ENCODE peak calls at places on chromosomes 6 and 20, in six cellular contexts. C is activated CD8-positive, alpha-beta memory T cell treated with anti-CD3 and anti-CD28 coated beads, Interleukin-2, amount 50 U/mL, for 48 hours; L is activated T-cell treated with anti-CD3 and anti-CD28 coated beads for 1 hour; D is H4; E is NCI-H524; V is GDM1. R is an unnamed sample.

GRCh38 chr20:23528867-23529431 is 38.0 kb downstream of the CST8 start:
- DNase-seq in C (no peak), L (no peak), D (no peak), E (no peak), V (no peak), R (peak; percentile 9)

GRCh38 chr20:53001502-53002301 is 29.5 kb downstream of the TSHZ2 start:
- DNase-seq in C (peak; percentile 54), L (no peak), D (no peak), E (no peak), V (no peak), R (peak; percentile 49)

GRCh38 chr20:49704932-49705336 is 8.7 kb downstream of the B4GALT5 start:
- DNase-seq in C (no peak), L (no peak), D (no peak), E (no peak), V (no peak), R (no peak)

GRCh38 chr20:35181731-35182130 is 9.9 kb downstream of the PROCR start:
- DNase-seq in C (no peak), L (no peak), D (no peak), E (no peak), V (no peak), R (no peak)

GRCh38 chr6:161188547-161189465 is 85.1 kb downstream of the AGPAT4 start:
- DNase-seq in C (no peak), L (no peak), D (no peak), E (no peak), V (no peak), R (no peak)

GRCh38 chr20:57654363-57654997 is 34.3 kb upstream of the ZBP1 start:
- DNase-seq in C (peak; percentile 76), L (peak; percentile 41), D (peak; percentile 34), E (no peak), V (peak; percentile 22), R (peak; percentile 75)

GRCh38 chr6:83536034-83536646 is 23.8 kb downstream of the PRSS35 start:
- DNase-seq in C (peak; percentile 82), L (peak; percentile 22), D (peak; percentile 18), E (peak; percentile 21), V (peak; percentile 26), R (peak; percentile 69)

GRCh38 chr20:47124235-47124717 is 229.6 kb downstream of the EYA2 start:
- DNase-seq in C (no peak), L (no peak), D (no peak), E (no peak), V (no peak), R (no peak)